ENCODE peak calls at places on chromosomes 6 and 20, in nine cellular contexts. One of them, this sample, is unnamed.

GRCh38 chr6:139732451-139732850 is 358.0 kb upstream of the CITED2 start:
- DNase-seq in foreskin fibroblast: peak; percentile 86
- DNase-seq in endodermal cell: no peak
- DNase-seq in fibroblast of lung: peak; percentile 76
- DNase-seq in RWPE1: peak; percentile 44
- DNase-seq in IMR-90: peak; percentile 78
- DNase-seq in endothelial cell: no peak
- DNase-seq in HL-60: no peak
- DNase-seq in AG09309: peak; percentile 37
- DNase-seq in this sample: peak; percentile 60

GRCh38 chr6:170454512-170455285 is 98.4 kb downstream of the PSMB1 start:
- DNase-seq in IMR-90: no peak
- DNase-seq in HL-60: no peak
- DNase-seq in AG09309: no peak
- DNase-seq in endodermal cell: peak; percentile 48
- DNase-seq in fibroblast of lung: no peak
- DNase-seq in endothelial cell: no peak
- DNase-seq in foreskin fibroblast: no peak
- DNase-seq in RWPE1: no peak
- DNase-seq in this sample: no peak

GRCh38 chr6:124131259-124131658 is 327.6 kb downstream of the NKAIN2 start:
- DNase-seq in foreskin fibroblast: peak; percentile 14
- DNase-seq in RWPE1: no peak
- DNase-seq in HL-60: no peak
- DNase-seq in AG09309: no peak
- DNase-seq in endothelial cell: no peak
- DNase-seq in IMR-90: no peak
- DNase-seq in fibroblast of lung: peak; percentile 70
- DNase-seq in endodermal cell: no peak
- DNase-seq in this sample: no peak

GRCh38 chr6:70957284-70957617 is 391 bp upstream of the B3GAT2 start:
- DNase-seq in foreskin fibroblast: no peak
- DNase-seq in endothelial cell: no peak
- DNase-seq in fibroblast of lung: peak; percentile 1
- DNase-seq in RWPE1: no peak
- DNase-seq in HL-60: no peak
- DNase-seq in AG09309: no peak
- DNase-seq in endodermal cell: no peak
- DNase-seq in IMR-90: no peak
- DNase-seq in this sample: no peak

GRCh38 chr6:149094156-149094555 is 223.4 kb upstream of the TAB2 start:
- DNase-seq in foreskin fibroblast: peak; percentile 9
- DNase-seq in fibroblast of lung: peak; percentile 74
- DNase-seq in HL-60: no peak
- DNase-seq in AG09309: no peak
- DNase-seq in RWPE1: no peak
- DNase-seq in endodermal cell: peak; percentile 56
- DNase-seq in endothelial cell: no peak
- DNase-seq in IMR-90: peak; percentile 4
- DNase-seq in this sample: no peak

GRCh38 chr6:79586548-79586947 is 44.6 kb upstream of the SH3BGRL2 start:
- DNase-seq in endodermal cell: peak; percentile 55
- DNase-seq in AG09309: no peak
- DNase-seq in HL-60: peak; percentile 1
- DNase-seq in IMR-90: peak; percentile 45
- DNase-seq in endothelial cell: peak; percentile 7
- DNase-seq in RWPE1: peak; percentile 38
- DNase-seq in foreskin fibroblast: peak; percentile 58
- DNase-seq in fibroblast of lung: no peak
- DNase-seq in this sample: peak; percentile 33

GRCh38 chr20:24379116-24379927 is 90.1 kb upstream of the SYNDIG1 start:
- DNase-seq in AG09309: peak; percentile 52
- DNase-seq in foreskin fibroblast: peak; percentile 54
- DNase-seq in HL-60: no peak
- DNase-seq in endodermal cell: no peak
- DNase-seq in IMR-90: peak; percentile 33
- DNase-seq in endothelial cell: no peak
- DNase-seq in RWPE1: peak; percentile 6
- DNase-seq in fibroblast of lung: peak; percentile 77
- DNase-seq in this sample: peak; percentile 95

GRCh38 chr6:16524380-16524707 is 236.9 kb downstream of the ATXN1 start:
- DNase-seq in foreskin fibroblast: peak; percentile 35
- DNase-seq in IMR-90: peak; percentile 80
- DNase-seq in endothelial cell: no peak
- DNase-seq in fibroblast of lung: peak; percentile 95
- DNase-seq in RWPE1: no peak
- DNase-seq in AG09309: no peak
- DNase-seq in HL-60: no peak
- DNase-seq in endodermal cell: no peak
- DNase-seq in this sample: peak; percentile 70

GRCh38 chr20:10074513-10074912 is 39.7 kb downstream of the ANKEF1 start:
- DNase-seq in HL-60: peak; percentile 12
- DNase-seq in fibroblast of lung: peak; percentile 95
- DNase-seq in endothelial cell: no peak
- DNase-seq in IMR-90: peak; percentile 90
- DNase-seq in endodermal cell: no peak
- DNase-seq in foreskin fibroblast: peak; percentile 96
- DNase-seq in AG09309: peak; percentile 63
- DNase-seq in RWPE1: peak; percentile 88
- DNase-seq in this sample: peak; percentile 87

GRCh38 chr6:85674604-85675003 is 31.9 kb upstream of the SYNCRIP start:
- DNase-seq in AG09309: no peak
- DNase-seq in IMR-90: no peak
- DNase-seq in endodermal cell: no peak
- DNase-seq in endothelial cell: no peak
- DNase-seq in RWPE1: no peak
- DNase-seq in fibroblast of lung: no peak
- DNase-seq in HL-60: peak; percentile 46
- DNase-seq in foreskin fibroblast: peak; percentile 26
- DNase-seq in this sample: no peak

GRCh38 chr6:84596488-84596887 is 167.9 kb downstream of the TBX18 start:
- DNase-seq in endodermal cell: no peak
- DNase-seq in AG09309: no peak
- DNase-seq in endothelial cell: no peak
- DNase-seq in foreskin fibroblast: no peak
- DNase-seq in fibroblast of lung: no peak
- DNase-seq in HL-60: no peak
- DNase-seq in RWPE1: no peak
- DNase-seq in IMR-90: no peak
- DNase-seq in this sample: no peak

GRCh38 chr20:61437280-61438206 is 185.5 kb downstream of the CDH4 start:
- DNase-seq in AG09309: no peak
- DNase-seq in foreskin fibroblast: peak; percentile 31
- DNase-seq in RWPE1: peak; percentile 29
- DNase-seq in fibroblast of lung: peak; percentile 95
- DNase-seq in IMR-90: peak; percentile 90
- DNase-seq in endothelial cell: no peak
- DNase-seq in HL-60: no peak
- DNase-seq in endodermal cell: peak; percentile 72
- DNase-seq in this sample: peak; percentile 94

GRCh38 chr6:135212935-135213334 is 31.8 kb downstream of the MYB start:
- DNase-seq in fibroblast of lung: peak; percentile 62
- DNase-seq in IMR-90: peak; percentile 75
- DNase-seq in foreskin fibroblast: peak; percentile 64
- DNase-seq in endothelial cell: no peak
- DNase-seq in RWPE1: peak; percentile 31
- DNase-seq in AG09309: peak; percentile 13
- DNase-seq in HL-60: no peak
- DNase-seq in endodermal cell: no peak
- DNase-seq in this sample: peak; percentile 24

GRCh38 chr6:153872946-153873345 is 166.1 kb upstream of the OPRM1 start:
- DNase-seq in fibroblast of lung: peak; percentile 10
- DNase-seq in AG09309: no peak
- DNase-seq in endothelial cell: no peak
- DNase-seq in RWPE1: no peak
- DNase-seq in foreskin fibroblast: no peak
- DNase-seq in IMR-90: no peak
- DNase-seq in endodermal cell: no peak
- DNase-seq in HL-60: no peak
- DNase-seq in this sample: no peak

GRCh38 chr6:166307981-166308768 is at the start of gene PRR18:
- DNase-seq in foreskin fibroblast: no peak
- DNase-seq in RWPE1: no peak
- DNase-seq in IMR-90: no peak
- DNase-seq in endothelial cell: peak; percentile 48
- DNase-seq in endodermal cell: peak; percentile 77
- DNase-seq in fibroblast of lung: no peak
- DNase-seq in HL-60: no peak
- DNase-seq in AG09309: no peak
- DNase-seq in this sample: no peak

GRCh38 chr20:30921286-30922071 is 336.0 kb upstream of the DEFB115 start:
- DNase-seq in endodermal cell: no peak
- DNase-seq in foreskin fibroblast: peak; percentile 1
- DNase-seq in fibroblast of lung: no peak
- DNase-seq in AG09309: no peak
- DNase-seq in endothelial cell: no peak
- DNase-seq in HL-60: no peak
- DNase-seq in IMR-90: no peak
- DNase-seq in RWPE1: no peak
- DNase-seq in this sample: no peak

GRCh38 chr20:30919514-30920188 is 337.8 kb upstream of the DEFB115 start:
- DNase-seq in IMR-90: no peak
- DNase-seq in AG09309: no peak
- DNase-seq in HL-60: no peak
- DNase-seq in endodermal cell: no peak
- DNase-seq in RWPE1: no peak
- DNase-seq in fibroblast of lung: no peak
- DNase-seq in endothelial cell: no peak
- DNase-seq in foreskin fibroblast: no peak
- DNase-seq in this sample: no peak

GRCh38 chr20:30922129-30922528 is 335.3 kb upstream of the DEFB115 start:
- DNase-seq in fibroblast of lung: no peak
- DNase-seq in endodermal cell: no peak
- DNase-seq in RWPE1: no peak
- DNase-seq in endothelial cell: no peak
- DNase-seq in IMR-90: no peak
- DNase-seq in foreskin fibroblast: no peak
- DNase-seq in HL-60: no peak
- DNase-seq in AG09309: no peak
- DNase-seq in this sample: no peak
- TF ChIP-seq CTCF in fibroblast of lung: no peak
- TF ChIP-seq CTCF in endodermal cell: no peak
- TF ChIP-seq CTCF in RWPE1: no peak
- TF ChIP-seq CTCF in endothelial cell: no peak
- TF ChIP-seq CTCF in IMR-90: no peak
- TF ChIP-seq CTCF in foreskin fibroblast: no peak
- TF ChIP-seq CTCF in HL-60: no peak
- TF ChIP-seq CTCF in AG09309: no peak
- TF ChIP-seq CTCF in this sample: no peak

GRCh38 chr6:46010270-46010669 is 5.4 kb downstream of the CLIC5 start:
- DNase-seq in AG09309: no peak
- DNase-seq in endothelial cell: no peak
- DNase-seq in endodermal cell: no peak
- DNase-seq in fibroblast of lung: no peak
- DNase-seq in IMR-90: no peak
- DNase-seq in foreskin fibroblast: no peak
- DNase-seq in HL-60: no peak
- DNase-seq in RWPE1: no peak
- DNase-seq in this sample: no peak
- TF ChIP-seq CTCF in AG09309: no peak
- TF ChIP-seq CTCF in endothelial cell: no peak
- TF ChIP-seq CTCF in endodermal cell: no peak
- TF ChIP-seq CTCF in fibroblast of lung: no peak
- TF ChIP-seq CTCF in IMR-90: no peak
- TF ChIP-seq CTCF in foreskin fibroblast: no peak
- TF ChIP-seq CTCF in HL-60: no peak
- TF ChIP-seq CTCF in RWPE1: no peak
- TF ChIP-seq CTCF in this sample: no peak

GRCh38 chr6:143283887-143284640 is 166.4 kb downstream of the ADAT2 start:
- DNase-seq in fibroblast of lung: peak; percentile 80
- DNase-seq in IMR-90: peak; percentile 14
- DNase-seq in foreskin fibroblast: peak; percentile 63
- DNase-seq in AG09309: peak; percentile 34
- DNase-seq in HL-60: no peak
- DNase-seq in RWPE1: no peak
- DNase-seq in endodermal cell: no peak
- DNase-seq in endothelial cell: no peak
- DNase-seq in this sample: peak; percentile 89

GRCh38 chr6:143276436-143276835 is 174.1 kb downstream of the ADAT2 start:
- DNase-seq in foreskin fibroblast: no peak
- DNase-seq in endodermal cell: no peak
- DNase-seq in RWPE1: no peak
- DNase-seq in endothelial cell: no peak
- DNase-seq in HL-60: no peak
- DNase-seq in IMR-90: no peak
- DNase-seq in fibroblast of lung: no peak
- DNase-seq in AG09309: no peak
- DNase-seq in this sample: no peak

DNA sequence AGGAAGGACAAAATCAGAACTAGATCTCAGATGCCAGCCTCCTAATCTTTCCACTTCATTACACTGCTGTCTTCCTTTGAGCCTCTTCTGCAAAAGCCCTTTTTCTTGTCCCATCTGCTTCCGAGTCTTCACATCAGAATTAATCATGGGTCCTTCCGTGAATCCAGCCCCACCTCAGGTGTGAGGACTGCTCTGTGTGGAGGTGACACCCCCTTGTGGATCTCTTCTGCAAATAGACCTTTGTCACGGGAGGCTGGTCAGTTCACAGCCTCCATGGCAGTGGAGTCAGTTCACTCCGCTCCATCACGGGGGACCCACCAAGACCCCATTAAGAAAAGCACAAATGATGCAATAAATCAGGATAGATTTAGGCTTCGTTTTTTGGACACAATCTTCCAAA is 171.1 kb downstream of the ADAT2 start:
- DNase-seq in HL-60: no peak
- DNase-seq in foreskin fibroblast: peak; percentile 34
- DNase-seq in fibroblast of lung: peak; percentile 26
- DNase-seq in AG09309: no peak
- DNase-seq in endodermal cell: peak; percentile 70
- DNase-seq in RWPE1: no peak
- DNase-seq in IMR-90: peak; percentile 21
- DNase-seq in endothelial cell: peak; percentile 30
- DNase-seq in this sample: peak; percentile 12
- TF ChIP-seq CTCF in HL-60: no peak
- TF ChIP-seq CTCF in foreskin fibroblast: peak; percentile 34
- TF ChIP-seq CTCF in fibroblast of lung: no peak
- TF ChIP-seq CTCF in AG09309: peak; percentile 53
- TF ChIP-seq CTCF in endodermal cell: peak; percentile 65
- TF ChIP-seq CTCF in RWPE1: no peak
- TF ChIP-seq CTCF in IMR-90: peak; percentile 27
- TF ChIP-seq CTCF in endothelial cell: peak; percentile 32
- TF ChIP-seq CTCF in this sample: peak; percentile 9

GRCh38 chr6:68226460-68226859 is 408.6 kb upstream of the ADGRB3 start:
- DNase-seq in fibroblast of lung: no peak
- DNase-seq in HL-60: no peak
- DNase-seq in AG09309: no peak
- DNase-seq in foreskin fibroblast: peak; percentile 39
- DNase-seq in endodermal cell: no peak
- DNase-seq in RWPE1: no peak
- DNase-seq in endothelial cell: peak; percentile 8
- DNase-seq in IMR-90: no peak
- DNase-seq in this sample: peak; percentile 36
- TF ChIP-seq CTCF in fibroblast of lung: peak; percentile 11
- TF ChIP-seq CTCF in HL-60: no peak
- TF ChIP-seq CTCF in AG09309: no peak
- TF ChIP-seq CTCF in foreskin fibroblast: no peak
- TF ChIP-seq CTCF in endodermal cell: peak; percentile 83
- TF ChIP-seq CTCF in RWPE1: no peak
- TF ChIP-seq CTCF in endothelial cell: peak; percentile 45
- TF ChIP-seq CTCF in IMR-90: no peak
- TF ChIP-seq CTCF in this sample: peak; percentile 41

This sample was measured in fibroblast of the aortic adventitia.